ENCODE peak calls at places on chromosomes 5 and 9, in four cellular contexts. Z is GM12878, L is K562, F is H1. K is an unnamed sample.

GRCh38 chr5:156021866-156022265 is 305.1 kb upstream of the SGCD start:
- DNase-seq in F (no peak), Z (no peak), L (no peak), K (no peak)

GRCh38 chr5:51838459-51839253 is 455.4 kb downstream of the ISL1 start:
- DNase-seq in F (no peak), L (no peak), Z (no peak), K (no peak)

GRCh38 chr9:116453785-116454184 is 233.3 kb upstream of the TRIM32 start:
- DNase-seq in L (no peak), F (no peak), Z (no peak), K (peak)

GRCh38 chr5:144028644-144029043 is 141.8 kb downstream of the YIPF5 start:
- DNase-seq in L (no peak), Z (no peak), F (no peak), K (no peak)

GRCh38 chr9:137067860-137068538 is 2.4 kb downstream of the SAPCD2 start:
- DNase-seq in F (peak), Z (no peak), L (peak), K (peak)

GRCh38 chr5:128144491-128144890 is 60.9 kb downstream of the SLC12A2 start:
- DNase-seq in F (no peak), L (no peak), Z (no peak), K (peak)

GRCh38 chr9:80435591-80435990 is 863.8 kb downstream of the TLE4 start:
- DNase-seq in L (no peak), Z (no peak), F (no peak), K (no peak)

GRCh38 chr9:108473209-108474112 is 382.3 kb downstream of the ACTL7B start:
- DNase-seq in Z (no peak), F (no peak), L (no peak), K (no peak)

GRCh38 chr9:82903503-82903902 is 159.4 kb downstream of the RASEF start:
- DNase-seq in Z (no peak), F (no peak), L (no peak), K (no peak)

GRCh38 chr9:83274787-83275186 is 211.8 kb upstream of the RASEF start:
- DNase-seq in L (no peak), F (no peak), Z (no peak), K (no peak)

GRCh38 chr5:162657076-162657475 is 589.5 kb downstream of the GABRG2 start:
- DNase-seq in L (no peak), F (no peak), Z (no peak), K (no peak)

GRCh38 chr5:91706785-91707520 is 323.8 kb upstream of the ARRDC3 start:
- DNase-seq in L (no peak), Z (no peak), F (no peak), K (no peak)

GRCh38 chr5:102218159-102218558 is 77.9 kb downstream of the SLCO4C1 start:
- DNase-seq in Z (no peak), L (no peak), F (no peak), K (peak)

GRCh38 chr9:33081128-33081851 is 4.8 kb upstream of the SMU1 start:
- DNase-seq in Z (peak), L (peak), F (no peak), K (peak)

DNA sequence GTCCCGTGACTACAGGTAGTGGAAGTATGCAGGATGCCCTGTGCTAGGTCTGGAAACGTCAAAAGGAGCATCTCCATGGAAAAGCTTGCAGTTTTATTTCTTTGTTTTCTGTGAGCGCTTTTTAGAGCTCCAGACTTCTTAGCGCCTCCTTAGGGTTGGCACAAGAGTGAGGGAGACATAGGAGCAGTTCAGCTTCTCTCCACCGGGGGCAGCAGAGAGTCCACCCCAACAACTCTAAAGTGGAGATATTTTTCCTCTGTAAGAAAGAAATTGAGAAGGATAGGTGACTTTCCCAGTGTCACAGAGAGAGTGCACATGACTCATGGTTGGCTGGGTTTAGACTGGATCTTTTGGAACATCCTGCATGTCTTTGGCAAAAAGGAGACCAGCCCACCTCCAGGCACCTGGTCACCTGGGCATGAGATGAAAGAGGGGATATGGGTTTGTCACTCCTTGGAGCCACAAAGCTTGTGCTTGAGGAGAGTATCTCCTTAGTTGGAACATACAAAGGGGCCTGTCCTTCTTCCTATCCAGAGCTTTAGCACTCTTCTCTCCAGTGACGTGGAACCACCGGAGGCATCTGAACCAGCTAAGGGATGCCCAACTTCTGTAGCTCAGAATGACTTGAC is 637.7 kb downstream of the SEMA5A start:
- DNase-seq in F (peak), Z (no peak), L (peak), K (no peak)
- TF ChIP-seq BRCA1 in F (no peak), Z (no peak), L (no peak), K (no peak)

DNA sequence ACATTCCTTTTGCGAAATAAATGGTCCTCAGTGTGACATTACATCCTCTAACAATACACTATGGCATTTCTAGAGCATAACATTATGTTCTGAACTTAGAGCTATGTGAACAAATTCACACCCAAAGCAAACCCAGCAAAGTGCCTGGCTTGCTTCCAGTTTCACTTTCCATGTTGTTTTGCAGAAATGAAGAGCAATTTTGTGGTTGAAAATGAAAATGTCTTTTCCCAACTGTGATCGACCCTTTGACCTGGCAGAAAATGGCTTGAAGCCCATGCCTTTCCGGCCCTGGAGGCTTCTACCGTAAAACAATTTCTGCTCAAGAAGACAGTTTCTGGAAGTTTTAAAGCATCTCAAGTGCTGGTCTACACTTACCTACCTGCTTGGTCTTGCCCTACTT is 344.7 kb upstream of the RGMB start:
- DNase-seq in F (no peak), L (no peak), Z (peak), K (no peak)
- TF ChIP-seq SRF in F (no peak), L (no peak), Z (no peak), K (no peak)

DNA sequence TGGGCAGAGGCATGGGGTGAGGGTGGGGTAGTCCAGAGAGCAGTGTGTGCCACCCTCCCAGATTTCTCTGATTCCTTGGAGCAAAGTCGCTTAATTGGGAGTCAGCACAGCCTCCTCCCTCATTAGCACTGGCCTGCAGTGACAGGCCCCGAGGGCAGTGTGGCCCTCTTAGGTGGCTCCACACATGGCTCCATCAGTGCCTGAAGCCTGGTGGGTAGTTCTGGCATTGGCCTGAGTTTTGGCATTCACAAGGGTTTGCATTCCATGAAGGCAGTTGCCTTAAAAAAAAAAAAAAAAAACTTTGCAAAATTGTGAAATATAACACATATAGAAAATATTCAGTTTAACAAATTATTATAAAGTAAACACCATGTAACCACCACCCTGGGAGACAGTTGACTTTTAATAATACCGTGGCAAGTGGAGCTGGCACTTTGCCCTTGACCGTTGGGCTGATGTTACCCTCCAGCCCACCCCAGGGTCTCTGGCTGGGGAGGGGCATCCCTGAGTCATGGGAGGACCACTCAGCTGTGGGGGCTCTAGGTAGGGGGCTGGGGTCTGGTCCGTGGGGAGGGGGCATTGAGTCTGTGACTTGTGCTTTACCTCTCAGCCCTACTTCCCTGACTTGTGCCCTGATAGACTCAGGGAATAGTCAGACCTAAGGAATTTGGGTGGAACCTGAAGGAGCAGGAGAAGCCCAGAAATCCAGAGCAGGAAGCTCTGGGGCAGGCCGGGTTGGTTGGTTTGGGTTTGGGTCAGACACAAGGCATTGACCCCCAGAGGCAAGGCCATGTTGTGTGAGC is 51.3 kb upstream of the PITX1 start:
- DNase-seq in Z (no peak), L (no peak), F (no peak), K (no peak)
- TF ChIP-seq BRCA1 in Z (no peak), L (no peak), F (no peak), K (no peak)

GRCh38 chr5:69032009-69032408 is 61.8 kb upstream of the SLC30A5 start:
- DNase-seq in F (no peak), L (peak), Z (no peak), K (no peak)
- TF ChIP-seq SRF in F (no peak), L (no peak), Z (no peak), K (no peak)

DNA sequence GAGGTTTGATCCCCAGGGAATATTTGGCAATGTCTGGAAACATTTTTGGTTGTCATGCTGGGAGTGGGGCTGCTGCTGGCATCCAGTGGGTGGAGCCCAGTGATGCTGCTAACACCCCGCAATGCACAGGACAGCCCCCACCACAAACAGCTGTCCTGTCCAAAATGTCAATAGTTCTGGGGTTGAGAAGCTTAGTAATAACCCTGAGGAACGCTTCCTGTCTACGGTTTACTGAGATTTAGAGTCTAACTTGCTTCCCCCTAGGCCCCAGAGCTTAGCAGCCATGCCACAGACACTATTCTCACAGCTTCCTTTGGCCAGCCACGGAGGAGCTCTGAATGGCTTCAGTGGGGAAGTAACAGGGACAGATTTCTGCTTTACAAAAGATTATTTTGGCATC is 66.5 kb downstream of the MSX2 start:
- DNase-seq in L (no peak), Z (no peak), F (no peak), K (no peak)
- TF ChIP-seq BRCA1 in L (no peak), Z (no peak), F (no peak), K (no peak)

GRCh38 chr9:97935291-97935690 is 2.7 kb downstream of the HEMGN start:
- DNase-seq in F (no peak), L (no peak), Z (no peak), K (no peak)

GRCh38 chr9:97940707-97941106 is 2.7 kb upstream of the HEMGN start:
- DNase-seq in L (peak), F (no peak), Z (no peak), K (no peak)

GRCh38 chr9:97940233-97940632 is 2.3 kb upstream of the HEMGN start:
- DNase-seq in Z (no peak), F (no peak), L (peak), K (no peak)

GRCh38 chr9:97941323-97941722 is 3.4 kb upstream of the HEMGN start:
- DNase-seq in F (no peak), L (no peak), Z (no peak), K (no peak)

DNA sequence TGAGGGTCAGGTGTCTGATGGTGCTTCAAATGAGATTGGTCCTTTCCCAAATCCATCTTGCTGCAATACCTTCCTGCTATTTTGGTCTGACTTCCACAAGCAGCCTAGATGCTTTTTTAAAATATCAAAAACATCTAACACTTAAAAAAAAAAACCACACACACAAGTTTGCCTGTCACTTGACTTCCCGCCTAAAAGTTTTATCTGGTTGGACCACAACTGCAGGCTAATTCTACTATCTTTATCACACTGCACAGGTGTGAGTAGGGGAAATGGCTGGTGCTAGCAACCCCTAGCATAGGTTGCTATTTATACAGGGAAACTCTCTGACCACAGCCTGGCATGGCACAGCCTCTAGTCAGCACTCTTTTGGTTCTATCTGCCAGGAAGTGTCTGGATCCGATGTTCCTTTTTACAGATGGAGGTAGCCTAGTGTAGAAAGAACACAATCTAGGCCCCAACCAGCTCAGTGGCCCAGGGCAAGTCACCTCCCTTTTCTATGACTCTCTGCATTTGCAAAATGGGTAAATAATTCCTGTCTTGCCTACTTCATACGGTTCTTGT is at the start of gene HEMGN:
- DNase-seq in L (peak), Z (peak), F (no peak), K (no peak)
- TF ChIP-seq SRF in L (no peak), Z (no peak), F (no peak), K (no peak)

K was measured in HepG2.